ENCODE peak calls at places on chromosomes 2 and 18, in five cellular contexts. M is K562, N is GM12878, U is SK-N-SH, T is HepG2. J is an unnamed sample.

GRCh38 chr2:39898934-39899333 is 119.9 kb upstream of the THUMPD2 start:
- DNase-seq in U (no peak), T (no peak), N (no peak), M (no peak), J (no peak)

GRCh38 chr2:192741889-192742288 is 547.2 kb upstream of the TMEFF2 start:
- DNase-seq in N (no peak), U (peak), T (peak), M (no peak), J (no peak)

GRCh38 chr2:239324456-239324855 is 76.4 kb downstream of the HDAC4 start:
- DNase-seq in U (peak), N (no peak), M (no peak), T (no peak), J (peak)

GRCh38 chr18:2978626-2979025 is 34.3 kb downstream of the LPIN2 start:
- DNase-seq in U (no peak), T (no peak), N (no peak), M (no peak), J (no peak)

GRCh38 chr2:221779614-221780067 is 207.5 kb upstream of the EPHA4 start:
- DNase-seq in T (no peak), N (no peak), M (no peak), U (no peak), J (no peak)

GRCh38 chr2:102116675-102117471 is 25.7 kb upstream of the IL1R1 start:
- DNase-seq in M (no peak), U (no peak), N (no peak), T (no peak), J (no peak)

GRCh38 chr18:58229162-58229561 is 185.1 kb downstream of the NEDD4L start:
- DNase-seq in M (no peak), N (no peak), T (no peak), U (no peak), J (no peak)

GRCh38 chr2:99205491-99205890 is 24.5 kb downstream of the MRPL30 start:
- DNase-seq in M (no peak), N (no peak), U (no peak), T (no peak), J (peak)

GRCh38 chr2:158599609-158600008 is 142.9 kb downstream of the PKP4 start:
- DNase-seq in N (no peak), M (no peak), T (no peak), U (no peak), J (no peak)

GRCh38 chr2:28565720-28566295 is 69.9 kb downstream of the PLB1 start:
- DNase-seq in U (no peak), N (no peak), T (no peak), M (no peak), J (no peak)

GRCh38 chr2:54429811-54430600 is 26.1 kb upstream of the SPTBN1 start:
- DNase-seq in U (no peak), T (no peak), N (no peak), M (peak), J (no peak)

GRCh38 chr2:9139491-9140443 is 66.8 kb upstream of the ASAP2 start:
- DNase-seq in N (no peak), U (peak), T (peak), M (peak), J (no peak)

GRCh38 chr2:16417711-16418110 is 247.9 kb downstream of the CYRIA start:
- DNase-seq in U (no peak), T (no peak), M (no peak), N (no peak), J (no peak)

GRCh38 chr18:50895350-50896045 is 16.6 kb downstream of the ME2 start:
- DNase-seq in U (no peak), T (no peak), M (no peak), N (no peak), J (no peak)

GRCh38 chr2:205024822-205025518 is 479.7 kb downstream of the PARD3B start:
- DNase-seq in T (peak), M (peak), U (peak), N (no peak), J (no peak)

GRCh38 chr2:24269270-24269669 is 91.1 kb downstream of the ITSN2 start:
- DNase-seq in U (no peak), T (peak), M (no peak), N (no peak), J (no peak)

GRCh38 chr2:3635171-3636008 is 22.6 kb upstream of the ALLC start:
- DNase-seq in M (no peak), U (no peak), T (no peak), N (no peak), J (peak)

GRCh38 chr18:32333781-32334180 is 136.9 kb downstream of the GAREM1 start:
- DNase-seq in T (no peak), M (no peak), N (no peak), U (no peak), J (no peak)

GRCh38 chr2:108403494-108403893 is 25.7 kb downstream of the SULT1C4 start:
- DNase-seq in M (no peak), U (no peak), N (no peak), T (no peak), J (peak)

GRCh38 chr2:158761626-158762025 is 33.5 kb upstream of the DAPL1 start:
- DNase-seq in M (no peak), U (no peak), N (no peak), T (no peak), J (no peak)

GRCh38 chr2:62054916-62055315 is 141.0 kb upstream of the B3GNT2 start:
- DNase-seq in T (no peak), U (no peak), M (no peak), N (no peak), J (no peak)

GRCh38 chr2:182625814-182626213 is 90.2 kb upstream of the DNAJC10 start:
- DNase-seq in T (no peak), M (no peak), U (no peak), N (no peak), J (no peak)

GRCh38 chr18:46237891-46238290 is 133.7 kb downstream of the HAUS1 start:
- DNase-seq in N (no peak), T (no peak), U (no peak), M (no peak), J (no peak)

GRCh38 chr2:59167514-59167913 is 926.4 kb upstream of the FANCL start:
- DNase-seq in T (no peak), N (no peak), M (no peak), U (no peak), J (no peak)

GRCh38 chr2:3113769-3114168 is 263.8 kb downstream of the EIPR1 start:
- DNase-seq in N (no peak), T (no peak), M (no peak), U (no peak), J (no peak)

GRCh38 chr18:52764271-52764670 is 424.3 kb downstream of the DCC start:
- DNase-seq in N (no peak), U (no peak), M (no peak), T (no peak), J (no peak)

GRCh38 chr18:36592282-36592681 is 236.5 kb downstream of the TPGS2 start:
- DNase-seq in T (no peak), U (no peak), M (no peak), N (no peak), J (no peak)

GRCh38 chr2:48824116-48824515 is 68.6 kb upstream of the LHCGR start:
- DNase-seq in T (no peak), U (no peak), N (no peak), M (no peak), J (no peak)

GRCh38 chr2:222864296-222864695 is 3.5 kb downstream of the ACSL3 start:
- DNase-seq in M (no peak), T (peak), N (no peak), U (no peak), J (no peak)

GRCh38 chr2:232997749-232998665 is 15.0 kb downstream of the NGEF start:
- DNase-seq in N (no peak), M (no peak), T (no peak), U (no peak), J (no peak)

GRCh38 chr18:58496937-58497336 is 132.0 kb downstream of the ALPK2 start:
- DNase-seq in T (peak), N (no peak), U (no peak), M (no peak), J (no peak)

GRCh38 chr2:152189622-152190495 is 14.3 kb upstream of the STAM2 start:
- DNase-seq in M (peak), N (no peak), U (peak), T (peak), J (no peak)

GRCh38 chr2:75465317-75465998 is 95.3 kb downstream of the EVA1A start:
- DNase-seq in N (no peak), T (peak), M (no peak), U (peak), J (no peak)

GRCh38 chr2:105674406-105674805 is 70.3 kb upstream of the NCK2 start:
- DNase-seq in T (no peak), U (no peak), M (no peak), N (no peak), J (peak)

GRCh38 chr2:197191177-197191947 is 119.2 kb downstream of the ANKRD44 start:
- DNase-seq in N (no peak), T (peak), U (peak), M (peak), J (no peak)

GRCh38 chr2:197258580-197258979 is 52.0 kb downstream of the ANKRD44 start:
- DNase-seq in M (no peak), U (no peak), N (peak), T (no peak), J (no peak)

GRCh38 chr2:100213595-100213994 is 71.2 kb upstream of the AFF3 start:
- DNase-seq in M (no peak), N (no peak), T (no peak), U (no peak), J (no peak)

GRCh38 chr2:100215375-100215774 is 73.0 kb upstream of the AFF3 start:
- DNase-seq in T (no peak), N (no peak), M (no peak), U (no peak), J (no peak)

GRCh38 chr2:100211517-100211916 is 69.1 kb upstream of the AFF3 start:
- DNase-seq in U (no peak), M (no peak), N (no peak), T (no peak), J (no peak)

GRCh38 chr2:100214265-100214961 is 72.0 kb upstream of the AFF3 start:
- DNase-seq in T (peak), M (no peak), N (no peak), U (no peak), J (no peak)

DNA sequence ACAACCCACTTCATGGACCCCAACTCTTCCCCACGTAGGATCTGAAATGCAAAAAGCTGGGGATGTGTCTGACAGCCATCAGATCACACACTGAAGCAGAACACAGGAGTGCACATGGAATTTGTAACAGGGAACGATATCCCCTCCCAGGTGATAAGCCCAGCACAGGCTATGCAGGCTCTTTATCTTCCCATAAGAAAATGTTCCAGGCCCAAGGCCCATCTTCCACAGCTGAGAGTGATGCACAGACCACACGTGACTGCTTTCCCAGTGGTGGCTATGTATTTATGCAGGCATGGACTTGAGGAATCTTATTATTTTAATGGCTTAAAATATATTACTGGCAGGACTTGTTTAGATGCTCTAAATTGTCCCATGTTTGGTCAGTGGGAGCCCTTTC is 70.4 kb upstream of the AFF3 start:
- DNase-seq in N (no peak), T (no peak), U (no peak), M (no peak), J (no peak)
- TF ChIP-seq RFX5 in N (no peak), T (no peak), U (no peak), M (no peak), J (no peak)

GRCh38 chr2:207239222-207239674 is 73.5 kb upstream of the KLF7 start:
- DNase-seq in N (no peak), U (no peak), M (peak), T (no peak), J (no peak)
- TF ChIP-seq POLR2AphosphoS5 in N (no peak), U (no peak), M (no peak), T (no peak), J (no peak)

GRCh38 chr18:22560797-22561196 is 143.1 kb upstream of the CTAGE1 start:
- DNase-seq in U (no peak), M (no peak), N (no peak), T (no peak), J (no peak)

GRCh38 chr18:22557160-22557941 is 139.6 kb upstream of the CTAGE1 start:
- DNase-seq in M (peak), N (no peak), U (no peak), T (no peak), J (no peak)

GRCh38 chr18:22560283-22560627 is 142.5 kb upstream of the CTAGE1 start:
- DNase-seq in M (no peak), T (no peak), N (no peak), U (no peak), J (no peak)

GRCh38 chr18:22558945-22559385 is 141.2 kb upstream of the CTAGE1 start:
- DNase-seq in T (peak), U (peak), N (no peak), M (peak), J (no peak)

GRCh38 chr18:22559414-22560282 is 141.9 kb upstream of the CTAGE1 start:
- DNase-seq in N (no peak), T (peak), U (peak), M (peak), J (no peak)
- TF ChIP-seq RFX5 in N (no peak), T (no peak), U (no peak), M (no peak), J (no peak)

DNA sequence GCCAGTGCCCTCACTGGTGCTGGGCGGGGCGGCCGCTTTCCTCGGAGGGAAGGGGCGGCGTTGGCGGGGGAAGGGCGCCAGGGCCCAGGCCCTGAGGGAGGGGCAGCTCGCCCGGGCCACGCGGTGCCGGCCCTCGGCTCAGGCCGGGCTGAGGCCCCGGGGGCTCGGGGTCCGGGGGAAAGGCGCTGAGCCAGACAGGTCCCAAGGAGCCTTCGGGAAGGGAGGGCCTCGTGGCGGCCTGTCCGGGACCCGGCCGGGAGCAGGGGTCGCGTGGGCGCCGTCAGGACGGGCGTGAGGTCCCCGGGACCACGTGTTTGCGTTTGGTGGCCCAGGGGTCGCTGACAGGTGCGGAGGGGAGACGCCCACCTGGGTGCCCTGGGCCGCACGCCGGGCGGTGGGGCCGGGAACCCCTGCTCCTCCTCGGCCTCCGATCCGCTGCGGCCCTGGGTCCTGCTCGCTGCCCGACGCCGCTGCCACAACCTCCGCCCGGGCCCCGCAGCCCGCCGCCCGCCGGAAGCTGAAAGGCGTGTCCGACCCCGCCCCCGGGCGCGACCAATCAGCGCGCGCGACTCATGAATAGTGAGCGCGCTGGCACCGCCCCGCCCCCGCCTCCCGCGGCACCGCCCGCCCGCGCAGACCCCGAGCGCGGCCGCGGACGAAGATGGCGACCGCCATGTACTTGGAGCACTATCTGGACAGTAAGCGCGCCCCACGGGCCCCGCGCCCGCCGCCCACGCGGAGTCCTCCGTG is at the start of gene ING5:
- DNase-seq in T (peak), U (peak), M (peak), N (peak), J (peak)
- TF ChIP-seq POLR2AphosphoS5 in T (peak), U (peak), M (peak), N (peak), J (peak)

GRCh38 chr2:208227581-208228232 is 27.2 kb downstream of the IDH1 start:
- DNase-seq in U (no peak), N (no peak), T (no peak), M (no peak), J (no peak)

GRCh38 chr2:208224802-208225201 is 30.1 kb downstream of the IDH1 start:
- DNase-seq in M (no peak), U (no peak), T (no peak), N (no peak), J (no peak)

DNA sequence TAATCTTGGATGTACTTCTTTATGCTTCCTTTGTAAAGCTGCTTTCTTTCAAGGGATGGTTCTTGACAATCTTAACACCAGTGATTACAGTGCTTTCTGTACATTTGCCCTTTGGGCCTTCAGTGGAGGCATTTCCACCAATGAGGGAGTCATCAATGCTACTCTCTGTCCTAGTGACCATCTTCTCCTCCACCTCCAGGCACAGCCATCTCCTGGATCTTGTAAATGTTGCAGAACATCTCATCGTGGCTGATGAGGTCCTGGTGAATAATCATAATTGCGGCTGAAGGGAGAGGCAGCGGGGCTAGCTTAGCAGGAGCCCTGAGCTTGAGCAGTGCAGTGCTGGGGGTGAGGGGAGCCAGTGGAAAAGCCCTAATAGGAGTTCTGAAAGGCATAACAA is 32.5 kb downstream of the IDH1 start:
- DNase-seq in M (peak), N (no peak), T (no peak), U (no peak), J (no peak)
- TF ChIP-seq RFX5 in M (no peak), N (no peak), T (no peak), U (no peak), J (no peak)

GRCh38 chr2:172545408-172546075 is 10.3 kb upstream of the PDK1 start:
- DNase-seq in U (no peak), N (no peak), M (no peak), T (no peak), J (no peak)
- TF ChIP-seq POLR2AphosphoS5 in U (no peak), N (no peak), M (no peak), T (no peak), J (no peak)

GRCh38 chr2:38483773-38484501 is 106.9 kb upstream of the ATL2 start:
- DNase-seq in T (no peak), N (no peak), U (no peak), M (no peak), J (no peak)
- TF ChIP-seq RFX5 in T (no peak), N (no peak), U (no peak), M (no peak), J (no peak)